ENCODE peak calls at places on chromosomes 13 and 19, in eight cellular contexts. One of them, this sample, is unnamed.

GRCh38 chr13:51620165-51620983 is 36.1 kb downstream of the WDFY2 start:
- DNase-seq in nephron progenitor cell: no peak
- DNase-seq in epithelial cell of esophagus: no peak
- DNase-seq in D721Med: no peak
- DNase-seq in fibroblast of lung: no peak
- DNase-seq in endothelial cell: peak
- DNase-seq in brain microvascular endothelial cell: no peak
- DNase-seq in AG04450: no peak
- DNase-seq in this sample: no peak

GRCh38 chr19:50921391-50922315 is 10.5 kb upstream of the KLK4 start:
- DNase-seq in nephron progenitor cell: no peak
- DNase-seq in epithelial cell of esophagus: no peak
- DNase-seq in D721Med: no peak
- DNase-seq in fibroblast of lung: no peak
- DNase-seq in endothelial cell: no peak
- DNase-seq in brain microvascular endothelial cell: no peak
- DNase-seq in AG04450: no peak
- DNase-seq in this sample: no peak

GRCh38 chr13:46386996-46387851 is at the start of gene RUBCNL:
- DNase-seq in nephron progenitor cell: peak
- DNase-seq in epithelial cell of esophagus: peak
- DNase-seq in D721Med: peak
- DNase-seq in fibroblast of lung: peak
- DNase-seq in endothelial cell: peak
- DNase-seq in brain microvascular endothelial cell: peak
- DNase-seq in AG04450: no peak
- DNase-seq in this sample: peak

GRCh38 chr13:20713751-20714150 is 10.3 kb downstream of the IL17D start:
- DNase-seq in nephron progenitor cell: no peak
- DNase-seq in epithelial cell of esophagus: no peak
- DNase-seq in D721Med: no peak
- DNase-seq in fibroblast of lung: no peak
- DNase-seq in endothelial cell: no peak
- DNase-seq in brain microvascular endothelial cell: peak
- DNase-seq in AG04450: no peak
- DNase-seq in this sample: no peak

GRCh38 chr13:38814331-38814730 is 127.5 kb downstream of the FREM2 start:
- DNase-seq in nephron progenitor cell: no peak
- DNase-seq in epithelial cell of esophagus: peak
- DNase-seq in D721Med: no peak
- DNase-seq in fibroblast of lung: no peak
- DNase-seq in endothelial cell: no peak
- DNase-seq in brain microvascular endothelial cell: no peak
- DNase-seq in AG04450: no peak
- DNase-seq in this sample: peak

GRCh38 chr19:4089400-4089908 is 22.8 kb upstream of the ZBTB7A start:
- DNase-seq in nephron progenitor cell: no peak
- DNase-seq in epithelial cell of esophagus: no peak
- DNase-seq in D721Med: no peak
- DNase-seq in fibroblast of lung: no peak
- DNase-seq in endothelial cell: no peak
- DNase-seq in brain microvascular endothelial cell: no peak
- DNase-seq in AG04450: no peak
- DNase-seq in this sample: no peak

GRCh38 chr19:54137913-54138776 is 583 bp downstream of the CNOT3 start:
- DNase-seq in nephron progenitor cell: peak
- DNase-seq in epithelial cell of esophagus: no peak
- DNase-seq in D721Med: no peak
- DNase-seq in fibroblast of lung: no peak
- DNase-seq in endothelial cell: peak
- DNase-seq in brain microvascular endothelial cell: no peak
- DNase-seq in AG04450: no peak
- DNase-seq in this sample: no peak

GRCh38 chr19:2814426-2814825 is 5.2 kb upstream of the ZNF554 start:
- DNase-seq in nephron progenitor cell: no peak
- DNase-seq in epithelial cell of esophagus: no peak
- DNase-seq in D721Med: peak
- DNase-seq in fibroblast of lung: no peak
- DNase-seq in endothelial cell: no peak
- DNase-seq in brain microvascular endothelial cell: no peak
- DNase-seq in AG04450: no peak
- DNase-seq in this sample: no peak

GRCh38 chr19:56601375-56601774 is 6.3 kb downstream of the ZNF71 start:
- DNase-seq in nephron progenitor cell: no peak
- DNase-seq in epithelial cell of esophagus: peak
- DNase-seq in D721Med: no peak
- DNase-seq in fibroblast of lung: no peak
- DNase-seq in endothelial cell: no peak
- DNase-seq in brain microvascular endothelial cell: peak
- DNase-seq in AG04450: no peak
- DNase-seq in this sample: peak

GRCh38 chr19:34366670-34367423 is 1.9 kb downstream of the GPI start:
- DNase-seq in nephron progenitor cell: no peak
- DNase-seq in epithelial cell of esophagus: peak
- DNase-seq in D721Med: no peak
- DNase-seq in fibroblast of lung: peak
- DNase-seq in endothelial cell: no peak
- DNase-seq in brain microvascular endothelial cell: peak
- DNase-seq in AG04450: peak
- DNase-seq in this sample: peak

GRCh38 chr19:50549059-50549926 is 18.9 kb downstream of the LRRC4B start:
- DNase-seq in nephron progenitor cell: no peak
- DNase-seq in epithelial cell of esophagus: no peak
- DNase-seq in D721Med: no peak
- DNase-seq in fibroblast of lung: no peak
- DNase-seq in endothelial cell: no peak
- DNase-seq in brain microvascular endothelial cell: no peak
- DNase-seq in AG04450: no peak
- DNase-seq in this sample: no peak

GRCh38 chr19:32651729-32652140 is 23.2 kb downstream of the ANKRD27 start:
- DNase-seq in nephron progenitor cell: peak
- DNase-seq in epithelial cell of esophagus: no peak
- DNase-seq in D721Med: no peak
- DNase-seq in fibroblast of lung: peak
- DNase-seq in endothelial cell: no peak
- DNase-seq in brain microvascular endothelial cell: peak
- DNase-seq in AG04450: no peak
- DNase-seq in this sample: no peak

GRCh38 chr19:12946092-12946845 is 607 bp downstream of the RAD23A start:
- DNase-seq in nephron progenitor cell: peak
- DNase-seq in epithelial cell of esophagus: peak
- DNase-seq in D721Med: no peak
- DNase-seq in fibroblast of lung: peak
- DNase-seq in endothelial cell: peak
- DNase-seq in brain microvascular endothelial cell: peak
- DNase-seq in AG04450: peak
- DNase-seq in this sample: peak

GRCh38 chr13:44653261-44653660 is 77.1 kb upstream of the TSC22D1 start:
- DNase-seq in nephron progenitor cell: no peak
- DNase-seq in epithelial cell of esophagus: peak
- DNase-seq in D721Med: no peak
- DNase-seq in fibroblast of lung: peak
- DNase-seq in endothelial cell: no peak
- DNase-seq in brain microvascular endothelial cell: no peak
- DNase-seq in AG04450: no peak
- DNase-seq in this sample: peak

GRCh38 chr13:74132768-74133656 is 1.2 kb downstream of the KLF12 start:
- DNase-seq in nephron progenitor cell: peak
- DNase-seq in epithelial cell of esophagus: peak
- DNase-seq in D721Med: no peak
- DNase-seq in fibroblast of lung: peak
- DNase-seq in endothelial cell: peak
- DNase-seq in brain microvascular endothelial cell: no peak
- DNase-seq in AG04450: no peak
- DNase-seq in this sample: peak

GRCh38 chr13:72952529-72953141 is 106.2 kb upstream of the KLF5 start:
- DNase-seq in nephron progenitor cell: no peak
- DNase-seq in epithelial cell of esophagus: peak
- DNase-seq in D721Med: no peak
- DNase-seq in fibroblast of lung: no peak
- DNase-seq in endothelial cell: no peak
- DNase-seq in brain microvascular endothelial cell: no peak
- DNase-seq in AG04450: no peak
- DNase-seq in this sample: peak

GRCh38 chr19:8576273-8576993 is 809 bp downstream of the MYO1F start:
- DNase-seq in nephron progenitor cell: no peak
- DNase-seq in epithelial cell of esophagus: no peak
- DNase-seq in D721Med: no peak
- DNase-seq in fibroblast of lung: no peak
- DNase-seq in endothelial cell: no peak
- DNase-seq in brain microvascular endothelial cell: no peak
- DNase-seq in AG04450: no peak
- DNase-seq in this sample: no peak

GRCh38 chr13:100473493-100474044 is 115.0 kb downstream of the GGACT start:
- DNase-seq in nephron progenitor cell: peak
- DNase-seq in epithelial cell of esophagus: no peak
- DNase-seq in D721Med: no peak
- DNase-seq in fibroblast of lung: no peak
- DNase-seq in endothelial cell: no peak
- DNase-seq in brain microvascular endothelial cell: no peak
- DNase-seq in AG04450: no peak
- DNase-seq in this sample: no peak

GRCh38 chr19:45591004-45591637 is 6.5 kb upstream of the OPA3 start:
- DNase-seq in nephron progenitor cell: peak
- DNase-seq in epithelial cell of esophagus: peak
- DNase-seq in D721Med: no peak
- DNase-seq in fibroblast of lung: peak
- DNase-seq in endothelial cell: peak
- DNase-seq in brain microvascular endothelial cell: no peak
- DNase-seq in AG04450: no peak
- DNase-seq in this sample: no peak

GRCh38 chr13:29550589-29550988 is 44.9 kb downstream of the SLC7A1 start:
- DNase-seq in nephron progenitor cell: no peak
- DNase-seq in epithelial cell of esophagus: no peak
- DNase-seq in D721Med: no peak
- DNase-seq in fibroblast of lung: no peak
- DNase-seq in endothelial cell: no peak
- DNase-seq in brain microvascular endothelial cell: peak
- DNase-seq in AG04450: no peak
- DNase-seq in this sample: no peak

GRCh38 chr13:26062853-26063444 is 11.1 kb upstream of the SHISA2 start:
- DNase-seq in nephron progenitor cell: peak
- DNase-seq in epithelial cell of esophagus: peak
- DNase-seq in D721Med: no peak
- DNase-seq in fibroblast of lung: peak
- DNase-seq in endothelial cell: peak
- DNase-seq in brain microvascular endothelial cell: peak
- DNase-seq in AG04450: no peak
- DNase-seq in this sample: peak

GRCh38 chr19:34525001-34525400 is 43.4 kb downstream of the WTIP start:
- DNase-seq in nephron progenitor cell: no peak
- DNase-seq in epithelial cell of esophagus: no peak
- DNase-seq in D721Med: no peak
- DNase-seq in fibroblast of lung: no peak
- DNase-seq in endothelial cell: no peak
- DNase-seq in brain microvascular endothelial cell: no peak
- DNase-seq in AG04450: no peak
- DNase-seq in this sample: no peak

DNA sequence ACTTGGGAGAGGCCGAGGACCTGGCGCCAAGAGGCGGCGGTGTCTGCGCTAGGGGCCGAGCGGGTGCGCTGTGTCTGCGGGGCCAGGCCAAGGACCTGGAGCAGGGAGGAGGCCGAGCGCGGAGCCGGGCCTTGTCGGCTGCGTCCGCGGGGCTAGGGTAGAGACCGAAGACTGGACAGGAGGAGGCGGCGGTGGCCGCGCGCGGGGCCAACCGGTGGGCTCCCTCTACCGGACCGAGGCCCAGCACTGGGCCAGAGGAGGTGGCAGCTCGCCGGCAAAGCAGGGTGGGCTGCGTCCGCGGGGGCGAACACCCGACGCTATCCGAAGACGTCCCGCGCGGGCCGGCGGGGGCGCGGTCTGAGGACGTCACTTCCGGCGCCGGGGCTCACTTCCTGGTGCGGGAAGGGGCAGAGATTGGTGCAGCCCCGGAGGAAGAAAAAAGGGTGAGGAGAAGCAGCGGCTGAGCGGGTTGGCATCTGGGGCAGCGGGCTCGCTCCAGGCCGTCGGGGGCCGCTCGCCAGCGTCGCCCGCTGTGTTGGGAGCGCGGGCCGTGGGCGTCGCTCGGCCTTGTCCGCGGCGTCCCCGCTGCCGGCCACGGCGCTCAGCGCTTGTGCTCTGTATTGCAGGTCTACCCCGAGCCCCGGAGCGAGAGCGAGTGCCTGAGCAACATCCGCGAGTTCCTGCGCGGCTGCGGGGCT is 38.3 kb downstream of the ARHGEF7 start:
- DNase-seq in nephron progenitor cell: peak
- DNase-seq in epithelial cell of esophagus: peak
- DNase-seq in D721Med: peak
- DNase-seq in fibroblast of lung: peak
- DNase-seq in endothelial cell: peak
- DNase-seq in brain microvascular endothelial cell: peak
- DNase-seq in AG04450: peak
- DNase-seq in this sample: peak
- TF ChIP-seq CTCF in nephron progenitor cell: no peak
- TF ChIP-seq CTCF in epithelial cell of esophagus: no peak
- TF ChIP-seq CTCF in D721Med: no peak
- TF ChIP-seq CTCF in fibroblast of lung: peak
- TF ChIP-seq CTCF in endothelial cell: no peak
- TF ChIP-seq CTCF in brain microvascular endothelial cell: peak
- TF ChIP-seq CTCF in AG04450: peak
- TF ChIP-seq CTCF in this sample: no peak

GRCh38 chr13:109500146-109500773 is 286.1 kb downstream of the IRS2 start:
- DNase-seq in nephron progenitor cell: peak
- DNase-seq in epithelial cell of esophagus: no peak
- DNase-seq in D721Med: no peak
- DNase-seq in fibroblast of lung: peak
- DNase-seq in endothelial cell: peak
- DNase-seq in brain microvascular endothelial cell: peak
- DNase-seq in AG04450: no peak
- DNase-seq in this sample: no peak
- TF ChIP-seq CTCF in nephron progenitor cell: no peak
- TF ChIP-seq CTCF in epithelial cell of esophagus: no peak
- TF ChIP-seq CTCF in D721Med: no peak
- TF ChIP-seq CTCF in fibroblast of lung: no peak
- TF ChIP-seq CTCF in endothelial cell: no peak
- TF ChIP-seq CTCF in brain microvascular endothelial cell: peak
- TF ChIP-seq CTCF in AG04450: peak
- TF ChIP-seq CTCF in this sample: no peak

GRCh38 chr19:38792250-38793111 is 3.5 kb downstream of the LGALS7B start:
- DNase-seq in nephron progenitor cell: no peak
- DNase-seq in epithelial cell of esophagus: peak
- DNase-seq in D721Med: no peak
- DNase-seq in fibroblast of lung: peak
- DNase-seq in endothelial cell: peak
- DNase-seq in brain microvascular endothelial cell: no peak
- DNase-seq in AG04450: no peak
- DNase-seq in this sample: no peak
- TF ChIP-seq CTCF in nephron progenitor cell: no peak
- TF ChIP-seq CTCF in epithelial cell of esophagus: peak
- TF ChIP-seq CTCF in D721Med: no peak
- TF ChIP-seq CTCF in fibroblast of lung: no peak
- TF ChIP-seq CTCF in endothelial cell: peak
- TF ChIP-seq CTCF in brain microvascular endothelial cell: peak
- TF ChIP-seq CTCF in AG04450: peak
- TF ChIP-seq CTCF in this sample: peak

DNA sequence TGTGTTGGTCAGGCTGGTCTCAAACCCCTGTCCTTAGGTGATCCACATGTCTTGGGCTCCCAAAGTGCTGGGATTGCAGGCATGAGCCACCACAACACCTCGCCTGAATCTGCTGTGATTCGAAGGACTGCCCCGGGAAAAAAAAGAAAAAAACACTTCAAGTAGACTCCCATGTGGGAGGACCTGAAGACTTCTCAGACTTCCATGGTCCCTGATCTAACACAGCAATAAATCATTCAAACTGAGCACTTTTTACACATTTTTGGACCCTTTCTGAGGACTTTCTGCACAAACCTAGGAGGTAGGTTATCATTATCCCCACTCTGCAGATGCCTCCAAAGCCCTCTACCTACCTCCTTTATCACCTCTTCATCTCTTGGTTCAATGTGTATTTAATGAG is 1.8 kb upstream of the CLPP start:
- DNase-seq in nephron progenitor cell: no peak
- DNase-seq in epithelial cell of esophagus: no peak
- DNase-seq in D721Med: no peak
- DNase-seq in fibroblast of lung: no peak
- DNase-seq in endothelial cell: no peak
- DNase-seq in brain microvascular endothelial cell: no peak
- DNase-seq in AG04450: no peak
- DNase-seq in this sample: no peak
- TF ChIP-seq CTCF in nephron progenitor cell: no peak
- TF ChIP-seq CTCF in epithelial cell of esophagus: no peak
- TF ChIP-seq CTCF in D721Med: no peak
- TF ChIP-seq CTCF in fibroblast of lung: no peak
- TF ChIP-seq CTCF in endothelial cell: no peak
- TF ChIP-seq CTCF in brain microvascular endothelial cell: no peak
- TF ChIP-seq CTCF in AG04450: no peak
- TF ChIP-seq CTCF in this sample: no peak

This sample was measured in bronchial epithelial cell.